ENCODE peak calls at places on chromosomes 3 and 15, in four cellular contexts. W is K562, B is HepG2, E is HCT116. N is an unnamed sample.

GRCh38 chr3:42654331-42655201 is 1.1 kb downstream of the ZBTB47 start:
- DNase-seq in W (peak; percentile 91), B (peak; percentile 44), E (no peak), N (no peak)

GRCh38 chr15:85872125-85872524 is 77.4 kb upstream of the KLHL25 start:
- DNase-seq in W (no peak), B (no peak), E (no peak), N (no peak)

GRCh38 chr3:185585523-185585861 is 603 bp upstream of the SENP2 start:
- DNase-seq in W (no peak), B (peak; percentile 8), E (peak; percentile 6), N (no peak)

GRCh38 chr3:113136071-113136470 is 75.3 kb upstream of the BOC start:
- DNase-seq in W (no peak), B (no peak), E (peak; percentile 16), N (peak; percentile 8)

GRCh38 chr3:114333180-114333922 is 39.5 kb downstream of the TIGIT start:
- DNase-seq in W (no peak), B (no peak), E (no peak), N (no peak)

GRCh38 chr3:61627768-61628185 is 66.4 kb downstream of the PTPRG start:
- DNase-seq in W (no peak), B (peak; percentile 95), E (no peak), N (no peak)

GRCh38 chr3:46495901-46496456 is 1.8 kb upstream of the RTP3 start:
- DNase-seq in W (no peak), B (no peak), E (no peak), N (no peak)

GRCh38 chr3:98962189-98962930 is 60.9 kb upstream of the DCBLD2 start:
- DNase-seq in W (no peak), B (peak; percentile 52), E (peak; percentile 92), N (no peak)

GRCh38 chr3:86161493-86161892 is 829.5 kb downstream of the VGLL3 start:
- DNase-seq in W (no peak), B (no peak), E (no peak), N (no peak)

GRCh38 chr15:66650433-66650832 is 51.6 kb upstream of the SMAD6 start:
- DNase-seq in W (peak; percentile 62), B (peak; percentile 16), E (no peak), N (no peak)

GRCh38 chr3:175161291-175161690 is 302.2 kb downstream of the NAALADL2 start:
- DNase-seq in W (no peak), B (no peak), E (no peak), N (no peak)

GRCh38 chr3:50521572-50521971 is 18.1 kb upstream of the CACNA2D2 start:
- DNase-seq in W (no peak), B (no peak), E (no peak), N (no peak)

GRCh38 chr3:186275436-186275835 is 86.6 kb downstream of the DGKG start:
- DNase-seq in W (no peak), B (no peak), E (no peak), N (no peak)

GRCh38 chr3:48468329-48468731 is 21.8 kb downstream of the ATRIP start:
- DNase-seq in W (no peak), B (peak; percentile 44), E (no peak), N (no peak)

GRCh38 chr3:108847187-108847586 is 24.6 kb downstream of the TRAT1 start:
- DNase-seq in W (no peak), B (no peak), E (no peak), N (no peak)

GRCh38 chr3:177195941-177196472 is 1.3 kb downstream of the TBL1XR1 start:
- DNase-seq in W (no peak), B (no peak), E (no peak), N (no peak)

DNA sequence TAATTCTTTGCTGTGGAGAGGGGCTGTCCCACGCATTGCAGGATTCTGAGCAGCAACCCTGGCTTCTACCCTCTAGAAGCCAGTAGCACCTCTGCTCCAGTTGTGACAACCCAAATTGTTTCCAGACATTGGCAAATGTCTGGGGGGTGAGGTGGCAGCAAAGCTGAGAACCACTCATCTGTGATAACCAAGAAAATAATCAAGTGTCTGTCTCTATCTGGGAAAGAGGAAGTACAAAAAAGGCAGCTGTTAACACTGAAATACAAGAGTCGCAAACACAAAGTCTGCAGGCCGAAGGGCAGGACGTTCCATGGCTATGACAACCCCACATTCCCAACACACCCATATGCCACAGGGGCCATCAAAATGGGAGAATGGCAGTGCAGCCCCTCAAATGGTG is 42.2 kb upstream of the GNB5 start:
- DNase-seq in W (no peak), B (no peak), E (no peak), N (no peak)
- H3K4me1 ChIP-seq in W (no peaks in the 10 kb centered on the region), B (no peaks in the 10 kb centered on the region), E (peaks cover 10% of the 10 kb centered on the region), N (no peaks in the 10 kb centered on the region)

GRCh38 chr15:68188647-68189046 is 16.5 kb downstream of the CALML4 start:
- DNase-seq in W (no peak), B (no peak), E (no peak), N (no peak)

GRCh38 chr15:68190048-68190447 is 15.1 kb downstream of the CALML4 start:
- DNase-seq in W (no peak), B (no peak), E (no peak), N (no peak)

GRCh38 chr15:68186671-68187397 is 18.3 kb downstream of the CALML4 start:
- DNase-seq in W (no peak), B (no peak), E (no peak), N (no peak)

GRCh38 chr15:68184616-68185470 is 20.3 kb downstream of the CALML4 start:
- DNase-seq in W (no peak), B (no peak), E (no peak), N (no peak)

DNA sequence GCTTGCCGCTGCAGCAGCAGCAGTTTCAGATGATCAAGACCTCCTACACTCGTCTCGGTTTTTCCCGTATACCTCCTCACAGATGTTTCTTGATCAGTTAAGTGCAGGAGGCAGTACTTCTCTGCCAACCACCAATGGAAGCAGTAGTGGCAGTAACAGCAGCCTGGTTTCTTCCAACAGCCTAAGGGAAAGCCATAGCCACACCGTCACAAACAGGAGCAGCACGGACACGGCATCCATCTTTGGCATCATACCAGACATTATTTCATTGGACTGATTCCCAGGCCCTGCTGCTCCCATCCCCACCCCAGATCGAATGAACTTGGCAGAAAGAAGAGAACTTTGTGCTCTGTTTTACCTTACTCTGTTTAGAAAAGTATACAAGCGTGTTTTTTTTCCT is 17.6 kb downstream of the CALML4 start:
- DNase-seq in W (no peak), B (no peak), E (no peak), N (no peak)
- H3K27ac ChIP-seq in W (no peak overlapping the region), B (no peak overlapping the region), E (no peak overlapping the region), N (no peak overlapping the region)

GRCh38 chr3:9947025-9947995 is 4.9 kb downstream of the PRRT3 start:
- DNase-seq in W (no peak), B (peak; percentile 76), E (peak; percentile 74), N (no peak)
- TF ChIP-seq TCF7L2 in W (no peak), B (no peak), E (peak; percentile 66), N (no peak)

GRCh38 chr3:190059242-190059590 is 61.5 kb downstream of the P3H2 start:
- DNase-seq in W (no peak), B (no peak), E (no peak), N (no peak)
- H3K4me1 ChIP-seq in W (no peaks in the 10 kb centered on the region), B (no peaks in the 10 kb centered on the region), E (peaks cover 15% of the 10 kb centered on the region), N (peaks cover 27% of the 10 kb centered on the region)

GRCh38 chr15:47401427-47401826 is 315.9 kb upstream of the SEMA6D start:
- DNase-seq in W (no peak), B (no peak), E (no peak), N (no peak)

GRCh38 chr15:47397587-47397986 is 319.7 kb upstream of the SEMA6D start:
- DNase-seq in W (no peak), B (no peak), E (no peak), N (no peak)

GRCh38 chr15:47399100-47399499 is 318.2 kb upstream of the SEMA6D start:
- DNase-seq in W (no peak), B (no peak), E (no peak), N (no peak)

GRCh38 chr15:47398115-47398514 is 319.2 kb upstream of the SEMA6D start:
- DNase-seq in W (no peak), B (no peak), E (no peak), N (no peak)

DNA sequence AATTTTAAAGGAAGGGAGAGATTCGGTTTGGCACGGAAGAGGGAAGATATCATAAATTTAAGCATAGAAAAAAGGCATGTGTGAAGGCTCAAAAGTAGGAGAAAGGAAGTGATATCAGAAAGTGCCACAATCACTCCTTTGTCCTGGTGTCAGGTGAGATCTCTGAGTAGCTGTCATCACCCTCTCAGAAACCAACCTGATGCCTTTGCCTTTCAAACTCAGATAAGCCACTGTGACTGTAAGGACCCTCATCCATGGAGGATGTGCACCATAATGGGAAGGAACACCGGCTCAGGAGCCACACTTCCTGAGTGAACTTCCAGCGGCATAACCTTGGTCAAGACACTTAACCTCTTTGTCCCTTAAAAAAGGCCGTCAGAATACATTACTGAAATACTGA is 318.7 kb upstream of the SEMA6D start:
- DNase-seq in W (no peak), B (no peak), E (no peak), N (no peak)
- H3K27ac ChIP-seq in W (no peak overlapping the region), B (no peak overlapping the region), E (no peak overlapping the region), N (no peak overlapping the region)